ENCODE peak calls at places on chromosomes 1 and 21, in six cellular contexts. One of them, this sample, is unnamed.
A peak's percentile ranks its signal among the peaks of the same experiment; 100 is the strongest.

GRCh38 chr1:209850342-209850979 is 22.7 kb downstream of the UTP25 start:
- DNase-seq in pancreas: no peak
- DNase-seq in dorsolateral prefrontal cortex: peak; percentile 79
- DNase-seq in retinal pigment epithelial cell: no peak
- DNase-seq in GM06990: no peak
- DNase-seq in thoracic aorta: no peak
- DNase-seq in this sample: peak; percentile 84

GRCh38 chr1:231359113-231359512 is 21.0 kb downstream of the SPRTN start:
- DNase-seq in GM06990: no peak
- DNase-seq in pancreas: no peak
- DNase-seq in dorsolateral prefrontal cortex: no peak
- DNase-seq in retinal pigment epithelial cell: no peak
- DNase-seq in thoracic aorta: no peak
- DNase-seq in this sample: peak; percentile 96

GRCh38 chr1:119003413-119004128 is 15.4 kb upstream of the TBX15 start:
- DNase-seq in dorsolateral prefrontal cortex: no peak
- DNase-seq in pancreas: no peak
- DNase-seq in GM06990: no peak
- DNase-seq in retinal pigment epithelial cell: no peak
- DNase-seq in thoracic aorta: no peak
- DNase-seq in this sample: no peak

GRCh38 chr1:113674591-113674990 is 84.7 kb downstream of the PHTF1 start:
- DNase-seq in retinal pigment epithelial cell: no peak
- DNase-seq in pancreas: no peak
- DNase-seq in GM06990: no peak
- DNase-seq in thoracic aorta: no peak
- DNase-seq in dorsolateral prefrontal cortex: no peak
- DNase-seq in this sample: no peak

GRCh38 chr1:68204965-68205630 is 27.2 kb downstream of the WLS start:
- DNase-seq in dorsolateral prefrontal cortex: no peak
- DNase-seq in retinal pigment epithelial cell: no peak
- DNase-seq in pancreas: peak; percentile 55
- DNase-seq in GM06990: no peak
- DNase-seq in thoracic aorta: no peak
- DNase-seq in this sample: no peak

GRCh38 chr1:202283991-202284390 is 57.7 kb downstream of the UBE2T start:
- DNase-seq in retinal pigment epithelial cell: no peak
- DNase-seq in thoracic aorta: no peak
- DNase-seq in pancreas: no peak
- DNase-seq in dorsolateral prefrontal cortex: no peak
- DNase-seq in GM06990: no peak
- DNase-seq in this sample: peak; percentile 70

GRCh38 chr1:12180315-12180714 is 13.5 kb downstream of the TNFRSF1B start:
- DNase-seq in GM06990: no peak
- DNase-seq in pancreas: no peak
- DNase-seq in dorsolateral prefrontal cortex: peak; percentile 53
- DNase-seq in thoracic aorta: no peak
- DNase-seq in retinal pigment epithelial cell: no peak
- DNase-seq in this sample: no peak

GRCh38 chr1:181482521-181483083 is 715 bp upstream of the CACNA1E start:
- DNase-seq in dorsolateral prefrontal cortex: peak; percentile 79
- DNase-seq in thoracic aorta: no peak
- DNase-seq in pancreas: no peak
- DNase-seq in retinal pigment epithelial cell: no peak
- DNase-seq in GM06990: peak; percentile 86
- DNase-seq in this sample: no peak

GRCh38 chr1:220300442-220301121 is 28.3 kb upstream of the RAB3GAP2 start:
- DNase-seq in retinal pigment epithelial cell: peak; percentile 91
- DNase-seq in pancreas: no peak
- DNase-seq in thoracic aorta: peak; percentile 71
- DNase-seq in GM06990: no peak
- DNase-seq in dorsolateral prefrontal cortex: peak; percentile 48
- DNase-seq in this sample: peak; percentile 95

GRCh38 chr1:61844006-61844405 is 101.7 kb downstream of the PATJ start:
- DNase-seq in pancreas: no peak
- DNase-seq in dorsolateral prefrontal cortex: no peak
- DNase-seq in thoracic aorta: no peak
- DNase-seq in retinal pigment epithelial cell: no peak
- DNase-seq in GM06990: no peak
- DNase-seq in this sample: no peak

GRCh38 chr1:61839702-61840101 is 97.4 kb downstream of the PATJ start:
- DNase-seq in pancreas: no peak
- DNase-seq in GM06990: no peak
- DNase-seq in retinal pigment epithelial cell: peak; percentile 44
- DNase-seq in thoracic aorta: no peak
- DNase-seq in dorsolateral prefrontal cortex: no peak
- DNase-seq in this sample: peak; percentile 79

GRCh38 chr1:61842863-61843514 is 100.7 kb downstream of the PATJ start:
- DNase-seq in thoracic aorta: no peak
- DNase-seq in pancreas: no peak
- DNase-seq in dorsolateral prefrontal cortex: no peak
- DNase-seq in retinal pigment epithelial cell: no peak
- DNase-seq in GM06990: no peak
- DNase-seq in this sample: peak; percentile 71
- TF ChIP-seq CTCF in thoracic aorta: no peak
- TF ChIP-seq CTCF in pancreas: no peak
- TF ChIP-seq CTCF in dorsolateral prefrontal cortex: no peak
- TF ChIP-seq CTCF in retinal pigment epithelial cell: peak; percentile 38
- TF ChIP-seq CTCF in GM06990: no peak
- TF ChIP-seq CTCF in this sample: no peak

GRCh38 chr1:160826546-160826945 is 30.6 kb downstream of the LY9 start:
- DNase-seq in thoracic aorta: no peak
- DNase-seq in pancreas: no peak
- DNase-seq in retinal pigment epithelial cell: no peak
- DNase-seq in GM06990: no peak
- DNase-seq in dorsolateral prefrontal cortex: no peak
- DNase-seq in this sample: peak; percentile 12

GRCh38 chr1:160834945-160835565 is 27.6 kb downstream of the CD244 start:
- DNase-seq in dorsolateral prefrontal cortex: no peak
- DNase-seq in pancreas: no peak
- DNase-seq in GM06990: no peak
- DNase-seq in retinal pigment epithelial cell: no peak
- DNase-seq in thoracic aorta: no peak
- DNase-seq in this sample: peak; percentile 56

GRCh38 chr1:160829766-160830165 is 32.9 kb downstream of the CD244 start:
- DNase-seq in dorsolateral prefrontal cortex: no peak
- DNase-seq in thoracic aorta: no peak
- DNase-seq in retinal pigment epithelial cell: no peak
- DNase-seq in GM06990: no peak
- DNase-seq in pancreas: no peak
- DNase-seq in this sample: no peak

GRCh38 chr1:160827418-160827817 is 31.4 kb downstream of the LY9 start:
- DNase-seq in dorsolateral prefrontal cortex: no peak
- DNase-seq in GM06990: no peak
- DNase-seq in pancreas: no peak
- DNase-seq in retinal pigment epithelial cell: no peak
- DNase-seq in thoracic aorta: no peak
- DNase-seq in this sample: peak; percentile 57

GRCh38 chr1:160830321-160831153 is 32.1 kb downstream of the CD244 start:
- DNase-seq in GM06990: peak; percentile 29
- DNase-seq in dorsolateral prefrontal cortex: no peak
- DNase-seq in retinal pigment epithelial cell: peak; percentile 17
- DNase-seq in pancreas: peak; percentile 80
- DNase-seq in thoracic aorta: no peak
- DNase-seq in this sample: peak; percentile 28
- TF ChIP-seq CTCF in GM06990: peak; percentile 87
- TF ChIP-seq CTCF in dorsolateral prefrontal cortex: peak; percentile 11
- TF ChIP-seq CTCF in retinal pigment epithelial cell: peak; percentile 93
- TF ChIP-seq CTCF in pancreas: peak; percentile 31
- TF ChIP-seq CTCF in thoracic aorta: peak; percentile 42
- TF ChIP-seq CTCF in this sample: peak; percentile 54

GRCh38 chr21:45011911-45012660 is 62.3 kb upstream of the ADARB1 start:
- DNase-seq in dorsolateral prefrontal cortex: peak; percentile 36
- DNase-seq in thoracic aorta: no peak
- DNase-seq in pancreas: peak; percentile 12
- DNase-seq in retinal pigment epithelial cell: peak; percentile 91
- DNase-seq in GM06990: no peak
- DNase-seq in this sample: peak; percentile 82
- TF ChIP-seq CTCF in dorsolateral prefrontal cortex: no peak
- TF ChIP-seq CTCF in thoracic aorta: no peak
- TF ChIP-seq CTCF in pancreas: no peak
- TF ChIP-seq CTCF in retinal pigment epithelial cell: peak; percentile 34
- TF ChIP-seq CTCF in GM06990: no peak
- TF ChIP-seq CTCF in this sample: peak; percentile 20

GRCh38 chr1:86356247-86356646 is 39.9 kb downstream of the ODF2L start:
- DNase-seq in dorsolateral prefrontal cortex: no peak
- DNase-seq in thoracic aorta: no peak
- DNase-seq in retinal pigment epithelial cell: no peak
- DNase-seq in GM06990: no peak
- DNase-seq in pancreas: no peak
- DNase-seq in this sample: no peak
- TF ChIP-seq CTCF in dorsolateral prefrontal cortex: no peak
- TF ChIP-seq CTCF in thoracic aorta: no peak
- TF ChIP-seq CTCF in retinal pigment epithelial cell: peak; percentile 20
- TF ChIP-seq CTCF in GM06990: peak; percentile 2
- TF ChIP-seq CTCF in pancreas: no peak
- TF ChIP-seq CTCF in this sample: no peak

GRCh38 chr1:36836196-36836883 is 198.0 kb downstream of the GRIK3 start:
- DNase-seq in pancreas: no peak
- DNase-seq in thoracic aorta: no peak
- DNase-seq in retinal pigment epithelial cell: no peak
- DNase-seq in GM06990: no peak
- DNase-seq in dorsolateral prefrontal cortex: no peak
- DNase-seq in this sample: no peak

GRCh38 chr1:36839485-36839884 is 194.8 kb downstream of the GRIK3 start:
- DNase-seq in retinal pigment epithelial cell: no peak
- DNase-seq in pancreas: no peak
- DNase-seq in thoracic aorta: no peak
- DNase-seq in dorsolateral prefrontal cortex: no peak
- DNase-seq in GM06990: no peak
- DNase-seq in this sample: no peak

GRCh38 chr1:36835696-36836095 is 198.6 kb downstream of the GRIK3 start:
- DNase-seq in pancreas: no peak
- DNase-seq in GM06990: no peak
- DNase-seq in retinal pigment epithelial cell: no peak
- DNase-seq in dorsolateral prefrontal cortex: no peak
- DNase-seq in thoracic aorta: no peak
- DNase-seq in this sample: no peak

GRCh38 chr1:36836916-36837315 is 197.4 kb downstream of the GRIK3 start:
- DNase-seq in GM06990: no peak
- DNase-seq in thoracic aorta: no peak
- DNase-seq in retinal pigment epithelial cell: no peak
- DNase-seq in dorsolateral prefrontal cortex: no peak
- DNase-seq in pancreas: no peak
- DNase-seq in this sample: no peak

DNA sequence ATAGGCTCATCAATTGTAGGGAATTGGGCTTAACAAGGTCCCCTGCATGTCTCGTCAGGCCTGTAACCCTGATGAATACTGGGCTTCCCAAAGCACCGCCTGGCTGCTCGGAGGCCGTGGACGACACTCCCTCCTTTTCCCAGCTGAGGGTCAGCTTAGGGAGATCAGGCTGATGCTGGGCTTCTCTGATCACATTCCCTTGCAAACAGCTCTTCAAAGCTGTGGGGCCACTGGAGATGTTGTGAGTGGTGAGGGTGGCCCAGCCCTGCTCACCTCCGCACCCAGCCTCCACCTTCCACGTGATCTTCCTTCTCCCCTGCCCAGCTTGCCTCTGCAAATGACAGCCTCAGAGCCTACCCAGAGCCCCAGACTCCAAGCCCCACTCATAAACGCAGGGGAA is 195.4 kb downstream of the GRIK3 start:
- DNase-seq in pancreas: no peak
- DNase-seq in dorsolateral prefrontal cortex: no peak
- DNase-seq in GM06990: no peak
- DNase-seq in retinal pigment epithelial cell: no peak
- DNase-seq in thoracic aorta: no peak
- DNase-seq in this sample: no peak
- TF ChIP-seq CTCF in pancreas: no peak
- TF ChIP-seq CTCF in dorsolateral prefrontal cortex: no peak
- TF ChIP-seq CTCF in GM06990: no peak
- TF ChIP-seq CTCF in retinal pigment epithelial cell: no peak
- TF ChIP-seq CTCF in thoracic aorta: no peak
- TF ChIP-seq CTCF in this sample: no peak

GRCh38 chr1:204304067-204304466 is 55.7 kb downstream of the PLEKHA6 start:
- DNase-seq in retinal pigment epithelial cell: no peak
- DNase-seq in dorsolateral prefrontal cortex: no peak
- DNase-seq in GM06990: no peak
- DNase-seq in thoracic aorta: no peak
- DNase-seq in pancreas: no peak
- DNase-seq in this sample: no peak

GRCh38 chr1:204301171-204301957 is 58.4 kb downstream of the PLEKHA6 start:
- DNase-seq in GM06990: no peak
- DNase-seq in dorsolateral prefrontal cortex: no peak
- DNase-seq in retinal pigment epithelial cell: no peak
- DNase-seq in thoracic aorta: no peak
- DNase-seq in pancreas: no peak
- DNase-seq in this sample: no peak

GRCh38 chr1:204306076-204306475 is 53.7 kb downstream of the PLEKHA6 start:
- DNase-seq in thoracic aorta: no peak
- DNase-seq in retinal pigment epithelial cell: no peak
- DNase-seq in pancreas: no peak
- DNase-seq in dorsolateral prefrontal cortex: no peak
- DNase-seq in GM06990: no peak
- DNase-seq in this sample: no peak

GRCh38 chr1:204299828-204300365 is 59.8 kb downstream of the PLEKHA6 start:
- DNase-seq in retinal pigment epithelial cell: no peak
- DNase-seq in dorsolateral prefrontal cortex: no peak
- DNase-seq in thoracic aorta: no peak
- DNase-seq in GM06990: no peak
- DNase-seq in pancreas: no peak
- DNase-seq in this sample: no peak

GRCh38 chr1:204302769-204303168 is 57.0 kb downstream of the PLEKHA6 start:
- DNase-seq in GM06990: no peak
- DNase-seq in dorsolateral prefrontal cortex: no peak
- DNase-seq in retinal pigment epithelial cell: no peak
- DNase-seq in pancreas: no peak
- DNase-seq in thoracic aorta: no peak
- DNase-seq in this sample: no peak
- TF ChIP-seq CTCF in GM06990: no peak
- TF ChIP-seq CTCF in dorsolateral prefrontal cortex: no peak
- TF ChIP-seq CTCF in retinal pigment epithelial cell: no peak
- TF ChIP-seq CTCF in pancreas: no peak
- TF ChIP-seq CTCF in thoracic aorta: no peak
- TF ChIP-seq CTCF in this sample: no peak

GRCh38 chr1:1796466-1796865 is 18.2 kb upstream of the NADK start:
- DNase-seq in pancreas: no peak
- DNase-seq in thoracic aorta: no peak
- DNase-seq in dorsolateral prefrontal cortex: no peak
- DNase-seq in retinal pigment epithelial cell: no peak
- DNase-seq in GM06990: no peak
- DNase-seq in this sample: no peak
- TF ChIP-seq CTCF in pancreas: no peak
- TF ChIP-seq CTCF in thoracic aorta: no peak
- TF ChIP-seq CTCF in dorsolateral prefrontal cortex: no peak
- TF ChIP-seq CTCF in retinal pigment epithelial cell: peak; percentile 41
- TF ChIP-seq CTCF in GM06990: peak; percentile 18
- TF ChIP-seq CTCF in this sample: peak; percentile 35

GRCh38 chr1:19405195-19405760 is 80.1 kb downstream of the CAPZB start:
- DNase-seq in pancreas: no peak
- DNase-seq in retinal pigment epithelial cell: no peak
- DNase-seq in thoracic aorta: no peak
- DNase-seq in GM06990: no peak
- DNase-seq in dorsolateral prefrontal cortex: no peak
- DNase-seq in this sample: no peak
- TF ChIP-seq CTCF in pancreas: no peak
- TF ChIP-seq CTCF in retinal pigment epithelial cell: peak; percentile 44
- TF ChIP-seq CTCF in thoracic aorta: no peak
- TF ChIP-seq CTCF in GM06990: no peak
- TF ChIP-seq CTCF in dorsolateral prefrontal cortex: peak; percentile 28
- TF ChIP-seq CTCF in this sample: peak; percentile 33

GRCh38 chr1:73452522-73452921 is 745.5 kb downstream of the LRRIQ3 start:
- DNase-seq in pancreas: no peak
- DNase-seq in dorsolateral prefrontal cortex: no peak
- DNase-seq in retinal pigment epithelial cell: peak; percentile 0
- DNase-seq in thoracic aorta: no peak
- DNase-seq in GM06990: no peak
- DNase-seq in this sample: no peak
- TF ChIP-seq CTCF in pancreas: no peak
- TF ChIP-seq CTCF in dorsolateral prefrontal cortex: no peak
- TF ChIP-seq CTCF in retinal pigment epithelial cell: peak; percentile 51
- TF ChIP-seq CTCF in thoracic aorta: no peak
- TF ChIP-seq CTCF in GM06990: no peak
- TF ChIP-seq CTCF in this sample: no peak

GRCh38 chr1:189678779-189679178 is 798.9 kb downstream of the BRINP3 start:
- DNase-seq in pancreas: no peak
- DNase-seq in thoracic aorta: no peak
- DNase-seq in retinal pigment epithelial cell: no peak
- DNase-seq in dorsolateral prefrontal cortex: no peak
- DNase-seq in GM06990: no peak
- DNase-seq in this sample: no peak
- TF ChIP-seq CTCF in pancreas: no peak
- TF ChIP-seq CTCF in thoracic aorta: no peak
- TF ChIP-seq CTCF in retinal pigment epithelial cell: peak; percentile 32
- TF ChIP-seq CTCF in dorsolateral prefrontal cortex: no peak
- TF ChIP-seq CTCF in GM06990: no peak
- TF ChIP-seq CTCF in this sample: peak; percentile 9